ENCODE peak calls at places on chromosomes 7 and 10, in seven cellular contexts. Z, S, B, U, N, C and J are unnamed samples.

GRCh38 chr10:76080406-76080805 is 649.0 kb downstream of the LRMDA start:
- DNase-seq in U (no peak), S (no peak), N (no peak), Z (no peak), C (no peak), B (no peak), J (no peak)

GRCh38 chr7:27107901-27108381 is 5.5 kb upstream of the HOXA2 start:
- DNase-seq in N (no peak), Z (no peak), U (peak), S (peak), B (no peak), C (no peak), J (peak)

GRCh38 chr7:106369349-106369748 is 84.6 kb upstream of the NAMPT start:
- DNase-seq in N (no peak), S (no peak), Z (no peak), C (no peak), U (no peak), B (no peak), J (no peak)

GRCh38 chr7:46554688-46555422 is 633.8 kb upstream of the IGFBP3 start:
- DNase-seq in N (no peak), S (no peak), B (no peak), C (no peak), U (no peak), Z (no peak), J (no peak)

GRCh38 chr10:60856405-60856804 is 78.1 kb downstream of the CDK1 start:
- DNase-seq in N (no peak), Z (no peak), S (no peak), B (no peak), C (no peak), U (no peak), J (no peak)

GRCh38 chr10:7408494-7409044 is 2.3 kb downstream of the SFMBT2 start:
- DNase-seq in U (peak), B (peak), Z (no peak), S (peak), N (peak), C (peak), J (peak)

GRCh38 chr7:50982626-50983025 is 199.9 kb upstream of the GRB10 start:
- DNase-seq in C (no peak), U (no peak), Z (no peak), S (no peak), B (no peak), N (no peak), J (no peak)

GRCh38 chr10:60044221-60044620 is 137.9 kb upstream of the CCDC6 start:
- DNase-seq in C (no peak), Z (no peak), N (no peak), S (no peak), B (no peak), U (no peak), J (no peak)

GRCh38 chr10:71259815-71260501 is 47.6 kb downstream of the UNC5B start:
- DNase-seq in B (no peak), C (no peak), N (no peak), Z (no peak), S (no peak), U (no peak), J (no peak)